ENCODE peak calls at places on chromosome 1, in four cellular contexts. D, S, V and E are unnamed samples.

GRCh38 chr1:47963568-47963973 is 33.6 kb downstream of the TRABD2B start:
- DNase-seq in D (no peak), S (no peak), V (no peak), E (no peak)

GRCh38 chr1:230930986-230931385 is 47.7 kb downstream of the TTC13 start:
- DNase-seq in D (no peak), S (no peak), V (no peak), E (no peak)

GRCh38 chr1:231512147-231512698 is 16.2 kb upstream of the TSNAX start:
- DNase-seq in D (no peak), S (no peak), V (no peak), E (no peak)

GRCh38 chr1:16971330-16972209 is 8.8 kb downstream of the MFAP2 start:
- DNase-seq in D (no peak), S (no peak), V (peak; percentile 41), E (no peak)

GRCh38 chr1:54703471-54703870 is 12.2 kb upstream of the TTC4 start:
- DNase-seq in D (no peak), S (no peak), V (no peak), E (no peak)

GRCh38 chr1:202286622-202287097 is 55.1 kb downstream of the UBE2T start:
- DNase-seq in D (no peak), S (no peak), V (peak; percentile 32), E (no peak)

GRCh38 chr1:151993084-151993733 is 450 bp downstream of the S100A10 start:
- DNase-seq in D (peak; percentile 74), S (peak; percentile 34), V (peak; percentile 48), E (peak; percentile 16)

GRCh38 chr1:194044892-194045291 is 858.5 kb upstream of the B3GALT2 start:
- DNase-seq in D (no peak), S (no peak), V (no peak), E (no peak)

GRCh38 chr1:87330201-87330953 is 1.7 kb downstream of the LMO4 start:
- DNase-seq in D (peak; percentile 41), S (peak; percentile 47), V (peak; percentile 34), E (no peak)

GRCh38 chr1:208159542-208160258 is 84.5 kb downstream of the PLXNA2 start:
- DNase-seq in D (no peak), S (no peak), V (no peak), E (no peak)

GRCh38 chr1:217554849-217555248 is 76.0 kb downstream of the GPATCH2 start:
- DNase-seq in D (no peak), S (no peak), V (no peak), E (no peak)

GRCh38 chr1:200590001-200590400 is 30.6 kb downstream of the KIF14 start:
- DNase-seq in D (no peak), S (no peak), V (no peak), E (no peak)

GRCh38 chr1:200588698-200589097 is 31.9 kb downstream of the KIF14 start:
- DNase-seq in D (no peak), S (peak; percentile 9), V (no peak), E (peak; percentile 9)
- TF ChIP-seq CTCF in D (no peak), S (no peak), V (no peak), E (no peak)

GRCh38 chr1:153180556-153180955 is 22.7 kb upstream of the LELP1 start:
- DNase-seq in D (no peak), S (no peak), V (no peak), E (no peak)
- TF ChIP-seq CTCF in D (no peak), S (no peak), V (no peak), E (no peak)

GRCh38 chr1:91553196-91553595 is 52.5 kb downstream of the CDC7 start:
- DNase-seq in D (no peak), S (no peak), V (no peak), E (no peak)

GRCh38 chr1:91556556-91556955 is 55.9 kb downstream of the CDC7 start:
- DNase-seq in D (no peak), S (no peak), V (no peak), E (no peak)

GRCh38 chr1:91557039-91557690 is 56.5 kb downstream of the CDC7 start:
- DNase-seq in D (no peak), S (no peak), V (no peak), E (no peak)

GRCh38 chr1:91555821-91556531 is 55.3 kb downstream of the CDC7 start:
- DNase-seq in D (no peak), S (peak; percentile 34), V (no peak), E (no peak)

GRCh38 chr1:91555074-91555730 is 54.6 kb downstream of the CDC7 start:
- DNase-seq in D (no peak), S (no peak), V (no peak), E (no peak)
- TF ChIP-seq CTCF in D (no peak), S (no peak), V (no peak), E (no peak)

GRCh38 chr1:245798367-245798747 is 643.6 kb downstream of the KIF26B start:
- DNase-seq in D (no peak), S (no peak), V (no peak), E (no peak)

GRCh38 chr1:245800901-245801605 is 646.3 kb downstream of the KIF26B start:
- DNase-seq in D (no peak), S (no peak), V (no peak), E (no peak)

GRCh38 chr1:245803666-245804037 is 648.9 kb downstream of the KIF26B start:
- DNase-seq in D (no peak), S (no peak), V (no peak), E (no peak)

GRCh38 chr1:245802941-245803665 is 648.3 kb downstream of the KIF26B start:
- DNase-seq in D (no peak), S (no peak), V (no peak), E (peak; percentile 13)

DNA sequence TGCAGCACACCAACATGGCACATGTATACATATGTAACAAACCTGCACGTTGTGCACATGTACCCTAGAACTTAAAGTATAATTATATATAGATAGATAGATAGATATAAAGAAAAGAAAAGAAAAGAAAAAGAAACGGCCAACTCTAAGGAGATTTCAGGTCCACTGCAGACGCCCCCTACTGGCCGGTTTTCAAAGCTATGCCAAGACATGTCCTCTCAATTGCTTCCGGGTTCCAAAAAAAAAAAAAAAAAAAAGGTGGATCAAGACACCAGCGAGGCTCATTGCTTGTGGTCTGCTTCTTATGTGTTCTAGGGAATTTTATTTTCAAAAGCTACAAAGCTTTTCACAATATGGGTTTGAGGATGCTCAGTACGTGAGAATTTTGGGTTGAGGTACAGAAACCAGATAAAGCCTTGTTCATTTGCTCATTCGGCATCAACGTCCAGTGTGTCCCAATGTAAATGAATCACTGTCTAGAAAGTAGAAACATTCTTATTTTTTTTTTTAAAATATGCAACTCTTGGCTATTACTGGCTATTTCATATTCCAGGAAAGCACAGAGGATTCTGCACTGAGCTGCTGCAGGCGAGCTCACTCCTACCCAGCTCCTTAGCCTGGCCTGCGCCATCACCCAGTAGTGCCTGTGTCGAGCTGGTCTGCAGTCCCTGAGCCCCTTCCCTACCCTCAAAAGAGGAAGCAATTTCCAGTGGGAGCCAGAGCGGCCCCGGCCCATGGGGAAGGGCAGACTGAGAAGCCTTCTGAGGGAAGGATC is 643.0 kb downstream of the KIF26B start:
- DNase-seq in D (no peak), S (no peak), V (no peak), E (peak; percentile 46)
- TF ChIP-seq CTCF in D (no peak), S (peak; percentile 13), V (no peak), E (peak; percentile 76)

DNA sequence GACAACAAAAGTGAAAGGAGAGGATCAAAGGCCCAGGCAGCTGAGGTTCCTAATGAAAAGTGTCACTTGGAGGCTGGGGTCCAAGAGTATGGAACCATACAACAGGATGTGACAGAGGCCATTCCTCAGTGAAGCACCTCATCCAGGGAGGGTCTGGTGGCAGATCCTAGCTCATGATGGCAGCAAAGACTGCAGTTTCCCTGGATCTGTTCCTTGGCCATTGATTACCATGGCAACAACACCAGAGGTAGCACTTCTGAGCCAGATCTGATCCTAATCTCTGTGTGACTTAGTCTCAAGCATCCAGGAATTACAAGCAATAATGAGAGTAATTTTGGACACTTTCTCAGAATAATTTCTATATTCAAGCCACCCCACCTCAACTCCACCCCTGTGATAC is 12.9 kb downstream of the FAM177B start:
- DNase-seq in D (no peak), S (no peak), V (no peak), E (no peak)
- TF ChIP-seq CTCF in D (no peak), S (no peak), V (no peak), E (no peak)

GRCh38 chr1:21302747-21303715 is 12.8 kb upstream of the ECE1 start:
- DNase-seq in D (peak; percentile 85), S (no peak), V (no peak), E (no peak)
- TF ChIP-seq CTCF in D (no peak), S (no peak), V (no peak), E (no peak)

DNA sequence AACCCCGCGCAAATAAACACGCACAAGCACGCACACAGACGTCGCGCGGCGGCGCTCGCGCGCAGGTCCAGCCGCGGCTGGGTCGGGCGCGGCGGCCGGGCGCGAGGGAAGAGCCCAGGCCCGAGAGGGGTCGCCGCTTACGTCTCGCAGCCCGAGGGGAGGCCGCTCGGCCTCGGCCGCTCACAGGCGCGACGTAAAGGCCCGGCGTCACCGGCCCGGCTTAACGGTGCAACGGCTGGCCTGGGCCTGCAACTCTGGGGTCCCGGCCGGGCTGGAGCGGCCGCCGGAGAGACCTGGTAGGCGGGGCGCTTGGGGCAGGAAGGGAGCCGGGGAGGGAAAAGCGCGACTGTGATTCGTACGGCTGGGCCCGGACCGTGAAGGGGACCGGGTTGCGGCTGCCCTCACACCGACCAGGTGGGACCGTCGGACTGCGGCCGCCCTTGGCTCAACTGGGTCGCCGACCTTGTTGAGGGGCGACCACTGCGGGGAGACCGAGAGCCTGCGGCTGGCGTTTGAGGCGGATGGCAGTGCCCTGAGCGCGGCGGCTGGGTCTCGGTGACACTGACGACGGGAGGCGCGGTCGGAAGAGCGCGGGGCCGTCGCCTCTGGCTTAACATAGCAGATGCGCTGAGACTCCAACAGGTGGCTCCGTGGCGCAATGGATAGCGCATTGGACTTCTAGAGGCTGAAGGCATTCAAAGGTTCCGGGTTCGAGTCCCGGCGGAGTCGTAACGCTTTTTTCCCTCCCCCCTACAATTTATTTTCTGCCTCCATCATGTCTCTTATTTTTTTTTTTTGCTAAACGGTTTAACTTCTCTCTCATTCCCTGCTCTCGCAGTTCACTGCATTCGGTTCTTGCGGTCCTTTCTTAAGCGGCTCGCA is 31.8 kb downstream of the DNTTIP2 start:
- DNase-seq in D (peak; percentile 93), S (peak; percentile 89), V (peak; percentile 80), E (peak; percentile 93)
- TF ChIP-seq CTCF in D (no peak), S (no peak), V (no peak), E (peak; percentile 50)